ENCODE peak calls at places on chromosomes 6 and 20, in six cellular contexts. One of them, this sample, is unnamed.

GRCh38 chr20:20143165-20143564 is 90.8 kb downstream of the CFAP61 start:
- DNase-seq in K562: no peak
- DNase-seq in GM12892: no peak
- DNase-seq in GM12878: no peak
- DNase-seq in H1: no peak
- DNase-seq in HepG2: no peak
- DNase-seq in this sample: no peak

GRCh38 chr20:5002077-5002413 is 735 bp upstream of the SLC23A2 start:
- DNase-seq in K562: no peak
- DNase-seq in GM12892: no peak
- DNase-seq in GM12878: no peak
- DNase-seq in H1: no peak
- DNase-seq in HepG2: no peak
- DNase-seq in this sample: no peak

GRCh38 chr20:910132-910839 is 5.8 kb downstream of the ANGPT4 start:
- DNase-seq in K562: no peak
- DNase-seq in GM12892: no peak
- DNase-seq in GM12878: no peak
- DNase-seq in H1: no peak
- DNase-seq in HepG2: no peak
- DNase-seq in this sample: no peak

GRCh38 chr6:21728141-21728540 is 134.6 kb downstream of the SOX4 start:
- DNase-seq in K562: no peak
- DNase-seq in GM12892: no peak
- DNase-seq in GM12878: no peak
- DNase-seq in H1: no peak
- DNase-seq in HepG2: no peak
- DNase-seq in this sample: no peak

GRCh38 chr6:107698146-107698545 is 126.0 kb downstream of the SCML4 start:
- DNase-seq in K562: no peak
- DNase-seq in GM12892: no peak
- DNase-seq in GM12878: no peak
- DNase-seq in H1: no peak
- DNase-seq in HepG2: no peak
- DNase-seq in this sample: no peak

GRCh38 chr6:65450451-65450850 is 256.6 kb downstream of the EYS start:
- DNase-seq in K562: peak; percentile 8
- DNase-seq in GM12892: no peak
- DNase-seq in GM12878: no peak
- DNase-seq in H1: no peak
- DNase-seq in HepG2: no peak
- DNase-seq in this sample: no peak

GRCh38 chr6:42028234-42029061 is 21.9 kb upstream of the TAF8 start:
- DNase-seq in K562: peak; percentile 95
- DNase-seq in GM12892: no peak
- DNase-seq in GM12878: no peak
- DNase-seq in H1: no peak
- DNase-seq in HepG2: no peak
- DNase-seq in this sample: no peak

GRCh38 chr6:156378853-156379252 is 398.3 kb upstream of the ARID1B start:
- DNase-seq in K562: no peak
- DNase-seq in GM12892: no peak
- DNase-seq in GM12878: no peak
- DNase-seq in H1: no peak
- DNase-seq in HepG2: no peak
- DNase-seq in this sample: no peak

GRCh38 chr6:37239511-37239910 is 18.1 kb upstream of the TBC1D22B start:
- DNase-seq in K562: no peak
- DNase-seq in GM12892: no peak
- DNase-seq in GM12878: no peak
- DNase-seq in H1: no peak
- DNase-seq in HepG2: no peak
- DNase-seq in this sample: no peak

GRCh38 chr6:32972353-32973143 is 4.2 kb downstream of the BRD2 start:
- DNase-seq in K562: no peak
- DNase-seq in GM12892: no peak
- DNase-seq in GM12878: no peak
- DNase-seq in H1: no peak
- DNase-seq in HepG2: no peak
- DNase-seq in this sample: no peak

GRCh38 chr6:3615391-3616380 is 135.8 kb downstream of the PXDC1 start:
- DNase-seq in K562: no peak
- DNase-seq in GM12892: no peak
- DNase-seq in GM12878: no peak
- DNase-seq in H1: no peak
- DNase-seq in HepG2: no peak
- DNase-seq in this sample: no peak

GRCh38 chr20:1463971-1464570 is 2.6 kb downstream of the NSFL1C start:
- DNase-seq in K562: no peak
- DNase-seq in GM12892: no peak
- DNase-seq in GM12878: no peak
- DNase-seq in H1: peak; percentile 6
- DNase-seq in HepG2: no peak
- DNase-seq in this sample: no peak

GRCh38 chr6:134721095-134721400 is 228.9 kb downstream of the ALDH8A1 start:
- DNase-seq in K562: no peak
- DNase-seq in GM12892: no peak
- DNase-seq in GM12878: no peak
- DNase-seq in H1: no peak
- DNase-seq in HepG2: no peak
- DNase-seq in this sample: no peak

GRCh38 chr6:64280569-64280968 is 645.0 kb downstream of the PHF3 start:
- DNase-seq in K562: no peak
- DNase-seq in GM12892: no peak
- DNase-seq in GM12878: no peak
- DNase-seq in H1: no peak
- DNase-seq in HepG2: peak; percentile 21
- DNase-seq in this sample: no peak

GRCh38 chr20:64106435-64106961 is 867 bp downstream of the NPBWR2 start:
- DNase-seq in K562: no peak
- DNase-seq in GM12892: no peak
- DNase-seq in GM12878: no peak
- DNase-seq in H1: peak; percentile 40
- DNase-seq in HepG2: no peak
- DNase-seq in this sample: no peak

GRCh38 chr6:33018904-33019303 is 9.5 kb upstream of the HLA-DOA start:
- DNase-seq in K562: no peak
- DNase-seq in GM12892: no peak
- DNase-seq in GM12878: peak; percentile 38
- DNase-seq in H1: no peak
- DNase-seq in HepG2: no peak
- DNase-seq in this sample: peak; percentile 25

GRCh38 chr20:435558-435957 is 26.8 kb downstream of the TBC1D20 start:
- DNase-seq in K562: no peak
- DNase-seq in GM12892: no peak
- DNase-seq in GM12878: no peak
- DNase-seq in H1: no peak
- DNase-seq in HepG2: no peak
- DNase-seq in this sample: no peak

GRCh38 chr20:35976012-35976411 is 7.6 kb downstream of the CNBD2 start:
- DNase-seq in K562: no peak
- DNase-seq in GM12892: no peak
- DNase-seq in GM12878: no peak
- DNase-seq in H1: no peak
- DNase-seq in HepG2: no peak
- DNase-seq in this sample: no peak

GRCh38 chr6:34475167-34476047 is 9.5 kb downstream of the PACSIN1 start:
- DNase-seq in K562: no peak
- DNase-seq in GM12892: no peak
- DNase-seq in GM12878: no peak
- DNase-seq in H1: no peak
- DNase-seq in HepG2: no peak
- DNase-seq in this sample: no peak

GRCh38 chr20:19760371-19760721 is 2.3 kb downstream of the RIN2 start:
- DNase-seq in K562: no peak
- DNase-seq in GM12892: no peak
- DNase-seq in GM12878: no peak
- DNase-seq in H1: peak; percentile 16
- DNase-seq in HepG2: no peak
- DNase-seq in this sample: no peak

GRCh38 chr20:36218380-36219064 is 17.8 kb upstream of the AAR2 start:
- DNase-seq in K562: no peak
- DNase-seq in GM12892: no peak
- DNase-seq in GM12878: no peak
- DNase-seq in H1: no peak
- DNase-seq in HepG2: no peak
- DNase-seq in this sample: no peak

GRCh38 chr6:122717350-122717749 is 62.2 kb upstream of the FABP7 start:
- DNase-seq in K562: no peak
- DNase-seq in GM12892: no peak
- DNase-seq in GM12878: no peak
- DNase-seq in H1: no peak
- DNase-seq in HepG2: no peak
- DNase-seq in this sample: no peak

GRCh38 chr6:46469021-46469420 is 22.2 kb downstream of the RCAN2 start:
- DNase-seq in K562: no peak
- DNase-seq in GM12892: no peak
- DNase-seq in GM12878: no peak
- DNase-seq in H1: no peak
- DNase-seq in HepG2: no peak
- DNase-seq in this sample: no peak

GRCh38 chr20:3204124-3204794 is at the start of gene DDRGK1:
- DNase-seq in K562: peak; percentile 90
- DNase-seq in GM12892: peak; percentile 91
- DNase-seq in GM12878: peak; percentile 65
- DNase-seq in H1: peak; percentile 97
- DNase-seq in HepG2: peak; percentile 85
- DNase-seq in this sample: peak; percentile 91

GRCh38 chr20:58310291-58310782 is 822 bp downstream of the RAB22A start:
- DNase-seq in K562: no peak
- DNase-seq in GM12892: no peak
- DNase-seq in GM12878: no peak
- DNase-seq in H1: no peak
- DNase-seq in HepG2: peak; percentile 57
- DNase-seq in this sample: no peak

GRCh38 chr20:62886709-62887058 is 25.1 kb upstream of the TCFL5 start:
- DNase-seq in K562: no peak
- DNase-seq in GM12892: no peak
- DNase-seq in GM12878: no peak
- DNase-seq in H1: no peak
- DNase-seq in HepG2: no peak
- DNase-seq in this sample: no peak
- TF ChIP-seq TAF1 in K562: no peak
- TF ChIP-seq TAF1 in GM12892: no peak
- TF ChIP-seq TAF1 in GM12878: no peak
- TF ChIP-seq TAF1 in H1: no peak
- TF ChIP-seq TAF1 in HepG2: no peak
- TF ChIP-seq TAF1 in this sample: no peak

DNA sequence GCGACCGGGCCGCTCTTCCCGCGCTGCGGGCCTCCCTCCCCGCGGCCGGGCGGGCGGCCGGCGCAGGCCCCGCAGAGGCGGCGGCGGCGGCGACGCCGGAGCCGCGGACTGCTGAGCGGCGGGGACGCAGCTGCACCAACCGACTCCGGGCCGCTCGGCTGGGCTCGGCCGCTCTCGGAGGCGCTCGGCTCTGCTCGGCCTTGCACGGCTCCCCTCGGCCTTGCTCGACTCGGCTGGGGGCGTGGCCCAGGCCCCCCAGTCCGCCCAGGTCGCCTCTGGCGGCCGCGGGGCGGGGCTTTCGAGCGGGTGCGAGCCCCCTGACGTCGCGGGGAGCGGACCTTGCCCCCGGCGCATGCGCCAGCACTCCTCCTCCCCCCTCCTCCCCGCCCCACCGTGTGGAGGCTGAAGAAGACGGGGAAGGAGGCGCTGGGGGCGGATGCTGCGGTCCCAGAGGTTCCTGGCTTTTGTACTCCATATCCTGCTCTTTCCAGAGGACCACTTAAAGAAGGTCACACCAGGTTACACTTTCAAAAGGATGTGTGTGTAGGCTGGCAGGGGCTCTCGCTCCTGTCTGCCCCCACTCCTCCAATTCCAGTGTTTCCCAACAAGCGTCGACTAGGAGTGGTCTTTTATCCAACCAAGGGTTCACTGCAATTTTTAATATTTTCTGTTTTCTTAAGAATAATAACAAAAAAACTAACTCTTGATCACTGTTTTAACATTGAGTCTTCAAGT is at the start of gene ZHX3:
- DNase-seq in K562: peak; percentile 100
- DNase-seq in GM12892: peak; percentile 97
- DNase-seq in GM12878: peak; percentile 78
- DNase-seq in H1: peak; percentile 98
- DNase-seq in HepG2: peak; percentile 96
- DNase-seq in this sample: peak; percentile 96
- TF ChIP-seq POLR2A in K562: no peak
- TF ChIP-seq POLR2A in GM12892: peak; percentile 51
- TF ChIP-seq POLR2A in GM12878: peak; percentile 60
- TF ChIP-seq POLR2A in H1: peak; percentile 16
- TF ChIP-seq POLR2A in HepG2: no peak
- TF ChIP-seq POLR2A in this sample: peak; percentile 36

DNA sequence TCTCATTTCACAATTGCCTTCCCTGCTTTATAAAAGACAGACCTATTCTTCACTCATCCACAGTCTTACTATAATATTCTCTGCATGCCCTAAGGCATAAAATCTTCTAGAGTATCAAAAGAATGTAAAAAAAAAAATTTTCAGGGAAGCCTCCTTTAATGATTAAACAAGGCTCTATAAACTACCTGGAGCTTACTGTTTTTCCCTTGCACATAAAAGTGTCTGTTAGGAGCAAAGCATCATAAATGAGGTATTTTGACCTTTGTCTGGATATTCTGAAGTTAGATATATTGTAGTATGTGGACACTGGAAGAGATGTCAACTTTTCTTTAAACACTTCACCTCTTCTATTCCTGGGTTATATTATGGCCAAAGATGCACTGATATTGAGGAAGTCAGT is 97.5 kb downstream of the ARHGAP18 start:
- DNase-seq in K562: no peak
- DNase-seq in GM12892: no peak
- DNase-seq in GM12878: no peak
- DNase-seq in H1: no peak
- DNase-seq in HepG2: no peak
- DNase-seq in this sample: no peak
- TF ChIP-seq TAF1 in K562: no peak
- TF ChIP-seq TAF1 in GM12892: no peak
- TF ChIP-seq TAF1 in GM12878: no peak
- TF ChIP-seq TAF1 in H1: no peak
- TF ChIP-seq TAF1 in HepG2: no peak
- TF ChIP-seq TAF1 in this sample: no peak

GRCh38 chr20:62063981-62064787 is 1.5 kb downstream of the TAF4 start:
- DNase-seq in K562: no peak
- DNase-seq in GM12892: no peak
- DNase-seq in GM12878: no peak
- DNase-seq in H1: no peak
- DNase-seq in HepG2: peak; percentile 64
- DNase-seq in this sample: no peak
- TF ChIP-seq POLR2A in K562: no peak
- TF ChIP-seq POLR2A in GM12892: no peak
- TF ChIP-seq POLR2A in GM12878: no peak
- TF ChIP-seq POLR2A in H1: no peak
- TF ChIP-seq POLR2A in HepG2: no peak
- TF ChIP-seq POLR2A in this sample: no peak

GRCh38 chr6:28634758-28635546 is 109.3 kb downstream of the GPX5 start:
- DNase-seq in K562: no peak
- DNase-seq in GM12892: no peak
- DNase-seq in GM12878: no peak
- DNase-seq in H1: peak; percentile 71
- DNase-seq in HepG2: peak; percentile 50
- DNase-seq in this sample: no peak
- TF ChIP-seq TAF1 in K562: no peak
- TF ChIP-seq TAF1 in GM12892: no peak
- TF ChIP-seq TAF1 in GM12878: no peak
- TF ChIP-seq TAF1 in H1: peak; percentile 14
- TF ChIP-seq TAF1 in HepG2: no peak
- TF ChIP-seq TAF1 in this sample: no peak

GRCh38 chr6:111589366-111589765 is 16.3 kb downstream of the TRAF3IP2 start:
- DNase-seq in K562: no peak
- DNase-seq in GM12892: no peak
- DNase-seq in GM12878: no peak
- DNase-seq in H1: no peak
- DNase-seq in HepG2: peak; percentile 44
- DNase-seq in this sample: no peak
- TF ChIP-seq POLR2A in K562: no peak
- TF ChIP-seq POLR2A in GM12892: no peak
- TF ChIP-seq POLR2A in GM12878: no peak
- TF ChIP-seq POLR2A in H1: no peak
- TF ChIP-seq POLR2A in HepG2: no peak
- TF ChIP-seq POLR2A in this sample: no peak